ENCODE peak calls at places on chromosomes 5 and 9, in nine cellular contexts. M, E, I, J, Y, S, H, F and Q are unnamed samples. For H3K4me1, the result is how much of the 10 kb centered on the place peaks cover.

GRCh38 chr5:120207139-120207538 is 257.0 kb upstream of the PRR16 start:
- DNase-seq in M (no peak), E (no peak), I (no peak), J (no peak), Y (no peak), S (no peak), H (no peak), F (no peak), Q (no peak)

GRCh38 chr5:115888027-115888426 is 46.3 kb downstream of the AP3S1 start:
- DNase-seq in M (no peak), E (no peak), I (no peak), J (no peak), Y (no peak), S (no peak), H (no peak), F (no peak), Q (no peak)

GRCh38 chr5:41337724-41338123 is 124.4 kb upstream of the C6 start:
- DNase-seq in M (no peak), E (no peak), I (no peak), J (no peak), Y (no peak), S (no peak), H (no peak), F (no peak), Q (no peak)

GRCh38 chr9:35798658-35799366 is 7.4 kb downstream of the NPR2 start:
- DNase-seq in M (no peak), E (no peak), I (no peak), J (no peak), Y (no peak), S (no peak), H (no peak), F (no peak), Q (no peak)

GRCh38 chr5:79151933-79152671 is 40.5 kb downstream of the BHMT start:
- DNase-seq in M (no peak), E (no peak), I (no peak), J (no peak), Y (no peak), S (no peak), H (no peak), F (no peak), Q (no peak)

GRCh38 chr5:173823274-173823644 is 64.9 kb upstream of the CPEB4 start:
- DNase-seq in M (no peak), E (no peak), I (no peak), J (no peak), Y (no peak), S (no peak), H (peak), F (no peak), Q (no peak)

GRCh38 chr5:102296229-102296817 is at the start of gene SLCO4C1:
- DNase-seq in M (peak), E (peak), I (peak), J (no peak), Y (peak), S (peak), H (no peak), F (peak), Q (peak)

GRCh38 chr5:1227669-1228068 is 2.5 kb downstream of the SLC6A18 start:
- DNase-seq in M (no peak), E (peak), I (no peak), J (no peak), Y (no peak), S (no peak), H (no peak), F (no peak), Q (no peak)

GRCh38 chr9:81244631-81245030 is 444.7 kb downstream of the TLE1 start:
- DNase-seq in M (no peak), E (no peak), I (no peak), J (no peak), Y (no peak), S (no peak), H (no peak), F (no peak), Q (no peak)

GRCh38 chr5:13339022-13339421 is 605.5 kb downstream of the DNAH5 start:
- DNase-seq in M (no peak), E (no peak), I (no peak), J (no peak), Y (no peak), S (no peak), H (no peak), F (no peak), Q (no peak)

GRCh38 chr5:42570946-42571625 is 147.8 kb downstream of the GHR start:
- DNase-seq in M (no peak), E (no peak), I (no peak), J (no peak), Y (no peak), S (no peak), H (no peak), F (no peak), Q (no peak)

GRCh38 chr5:119397518-119398380 is 41.9 kb downstream of the TNFAIP8 start:
- DNase-seq in M (no peak), E (no peak), I (no peak), J (no peak), Y (no peak), S (no peak), H (no peak), F (no peak), Q (no peak)

GRCh38 chr5:81980160-81980559 is 8.3 kb downstream of the ATG10 start:
- DNase-seq in M (no peak), E (no peak), I (no peak), J (no peak), Y (no peak), S (no peak), H (no peak), F (no peak), Q (no peak)

GRCh38 chr9:78835928-78836450 is 539.1 kb downstream of the PSAT1 start:
- DNase-seq in M (no peak), E (no peak), I (no peak), J (no peak), Y (no peak), S (no peak), H (no peak), F (no peak), Q (no peak)

GRCh38 chr5:176647870-176648466 is 684 bp downstream of the TSPAN17 start:
- DNase-seq in M (peak), E (peak), I (no peak), J (no peak), Y (peak), S (peak), H (no peak), F (peak), Q (no peak)

GRCh38 chr5:68273717-68274409 is 58.3 kb downstream of the PIK3R1 start:
- DNase-seq in M (no peak), E (no peak), I (no peak), J (no peak), Y (no peak), S (no peak), H (no peak), F (peak), Q (no peak)

GRCh38 chr5:35938518-35939227 is at the start of gene CAPSL:
- DNase-seq in M (peak), E (no peak), I (no peak), J (no peak), Y (peak), S (no peak), H (peak), F (no peak), Q (no peak)

GRCh38 chr9:6968271-6968670 is 210.5 kb downstream of the KDM4C start:
- DNase-seq in M (no peak), E (no peak), I (no peak), J (no peak), Y (no peak), S (no peak), H (no peak), F (no peak), Q (no peak)

GRCh38 chr5:5667136-5667554 is 244.7 kb downstream of the ICE1 start:
- DNase-seq in M (no peak), E (no peak), I (no peak), J (no peak), Y (no peak), S (no peak), H (no peak), F (no peak), Q (no peak)

GRCh38 chr5:21802869-21803490 is 1050.2 kb downstream of the CDH12 start:
- DNase-seq in M (no peak), E (no peak), I (no peak), J (no peak), Y (no peak), S (no peak), H (peak), F (no peak), Q (no peak)

GRCh38 chr9:136052433-136052880 is 42.6 kb downstream of the NACC2 start:
- DNase-seq in M (no peak), E (no peak), I (no peak), J (no peak), Y (peak), S (no peak), H (no peak), F (no peak), Q (peak)

GRCh38 chr5:172410160-172410559 is 44.2 kb downstream of the SH3PXD2B start:
- DNase-seq in M (no peak), E (no peak), I (no peak), J (no peak), Y (no peak), S (no peak), H (no peak), F (no peak), Q (no peak)

GRCh38 chr5:137923856-137924255 is 34.6 kb downstream of the PKD2L2 start:
- DNase-seq in M (no peak), E (no peak), I (no peak), J (no peak), Y (no peak), S (no peak), H (no peak), F (no peak), Q (no peak)

GRCh38 chr9:90795084-90795483 is 6.5 kb upstream of the SYK start:
- DNase-seq in M (no peak), E (no peak), I (no peak), J (no peak), Y (no peak), S (no peak), H (peak), F (no peak), Q (no peak)

GRCh38 chr5:149113669-149114068 is 27.6 kb upstream of the ABLIM3 start:
- DNase-seq in M (no peak), E (no peak), I (no peak), J (no peak), Y (no peak), S (no peak), H (no peak), F (no peak), Q (no peak)

GRCh38 chr9:123371228-123371584 is 15.2 kb downstream of the CRB2 start:
- DNase-seq in M (no peak), E (no peak), I (no peak), J (no peak), Y (peak), S (no peak), H (no peak), F (no peak), Q (no peak)

DNA sequence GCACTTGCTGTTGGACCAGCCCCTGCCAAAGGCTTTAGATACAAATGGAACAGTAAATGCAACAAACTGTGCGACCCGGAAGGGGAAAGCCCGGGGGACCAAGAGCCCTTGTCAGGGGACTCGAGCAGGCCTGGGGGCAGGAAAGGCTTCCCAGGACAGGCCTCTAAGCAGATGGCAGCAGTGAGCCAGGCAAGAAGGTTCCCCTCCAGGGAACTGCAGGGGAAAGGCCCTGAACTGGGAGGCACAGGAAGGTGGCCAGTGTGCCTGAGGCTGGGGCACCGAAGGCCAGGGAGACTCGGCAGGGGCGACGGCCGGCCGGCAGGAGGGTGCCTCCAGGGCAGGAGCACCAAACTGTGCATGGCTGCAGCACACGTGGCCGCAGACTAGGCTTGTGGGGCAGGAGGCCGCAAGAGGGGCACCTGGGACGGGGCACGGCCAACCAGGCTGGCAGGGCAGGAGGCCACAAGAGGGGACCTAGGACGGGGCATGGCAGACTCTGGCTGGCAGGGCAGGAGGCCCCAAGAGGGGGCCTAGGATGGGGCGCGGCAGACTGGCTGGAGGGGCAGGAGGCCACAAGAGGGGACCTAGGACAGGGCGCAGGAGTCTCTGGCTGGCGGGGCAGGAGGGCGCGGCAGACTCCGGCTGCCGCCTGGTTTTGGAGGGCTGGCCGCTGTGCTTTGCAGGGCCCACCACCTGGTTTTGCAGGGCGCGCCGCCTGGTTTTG is 10.0 kb downstream of the VAV2 start:
- DNase-seq in M (no peak), E (peak), I (no peak), J (no peak), Y (peak), S (no peak), H (no peak), F (no peak), Q (peak)
- H3K4me1 ChIP-seq in M (under half), E (under half), I (under half), J (under half), Y (under half), S (under half), H (under half), F (under half), Q (under half)

DNA sequence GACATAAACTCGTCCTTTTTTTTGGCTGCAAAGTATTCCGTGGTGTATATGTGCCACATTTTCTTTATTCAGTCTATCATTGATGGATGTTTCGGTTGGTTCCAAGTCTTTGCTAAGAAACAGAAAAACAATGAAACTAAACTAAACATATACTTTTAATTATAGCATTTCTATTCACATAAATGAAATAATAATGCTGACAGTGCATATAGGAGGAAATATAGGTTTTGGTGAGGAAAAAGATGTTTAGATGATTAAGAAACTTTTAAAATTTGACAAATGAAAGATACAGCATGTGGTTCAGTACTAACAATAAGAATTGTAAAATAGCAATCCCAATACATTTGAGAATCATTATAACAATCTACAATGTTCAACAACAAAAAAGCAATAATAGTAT is 1094.5 kb upstream of the CDH6 start:
- DNase-seq in M (no peak), E (no peak), I (no peak), J (no peak), Y (no peak), S (no peak), H (no peak), F (no peak), Q (no peak)
- H3K27ac ChIP-seq in M (no peak), E (no peak), I (no peak), J (no peak), Y (no peak), S (no peak), H (no peak), F (no peak), Q (no peak)

DNA sequence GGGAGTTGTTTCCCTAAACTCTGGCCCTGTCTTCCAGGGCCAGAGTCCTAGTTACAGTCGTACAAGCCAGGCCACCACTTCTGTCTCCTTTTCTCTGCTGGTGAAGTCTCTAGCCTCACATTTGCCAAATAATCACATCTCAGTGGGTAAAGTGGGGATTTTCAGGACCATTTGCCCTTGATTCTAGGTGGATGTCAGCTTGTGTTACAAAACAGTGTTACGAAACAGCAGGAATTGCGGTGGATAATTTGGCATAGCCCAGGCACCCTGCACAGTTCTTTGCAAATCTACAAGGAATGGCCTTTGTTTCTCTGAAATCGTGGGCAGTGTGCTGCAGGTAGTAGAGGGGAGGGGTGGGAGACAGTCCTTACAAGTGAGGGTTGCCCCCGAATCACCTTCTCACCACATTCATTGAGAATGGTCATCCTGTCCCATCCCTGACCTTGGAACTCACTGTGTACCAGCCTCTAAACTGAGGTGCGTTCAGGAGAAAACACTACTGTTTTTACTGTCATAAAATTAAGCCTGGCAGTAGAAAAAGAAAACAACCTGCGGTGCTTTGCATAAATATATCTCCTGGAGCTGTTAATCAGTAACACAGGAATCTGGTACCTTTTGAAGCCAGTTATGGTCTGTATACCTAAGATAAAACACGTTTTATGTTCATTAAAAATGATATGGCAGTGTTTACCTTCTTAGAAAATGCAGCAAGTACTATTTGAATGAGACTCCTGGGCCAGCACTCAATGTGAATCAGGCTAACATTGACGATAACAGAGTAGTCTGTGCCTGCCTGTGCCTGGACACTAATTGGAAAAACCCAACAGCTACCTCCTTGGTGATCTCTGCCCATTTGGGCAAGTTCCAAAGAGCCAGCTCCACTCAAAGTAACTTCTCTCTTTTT is 44.3 kb downstream of the CYSTM1 start:
- DNase-seq in M (no peak), E (peak), I (no peak), J (no peak), Y (no peak), S (no peak), H (no peak), F (no peak), Q (no peak)
- H3K4me1 ChIP-seq in M (under half), E (half or more), I (under half), J (under half), Y (under half), S (half or more), H (under half), F (half or more), Q (under half)

GRCh38 chr9:105911104-105911911 is 217.0 kb downstream of the TMEM38B start:
- DNase-seq in M (no peak), E (no peak), I (no peak), J (no peak), Y (no peak), S (no peak), H (no peak), F (no peak), Q (no peak)
- H3K27ac ChIP-seq in M (no peak), E (no peak), I (no peak), J (no peak), Y (no peak), S (no peak), H (no peak), F (no peak), Q (no peak)

GRCh38 chr9:125538092-125538473 is 168.9 kb downstream of the MAPKAP1 start:
- DNase-seq in M (no peak), E (peak), I (no peak), J (no peak), Y (peak), S (no peak), H (no peak), F (no peak), Q (no peak)

GRCh38 chr9:125544988-125545651 is 161.9 kb downstream of the MAPKAP1 start:
- DNase-seq in M (peak), E (peak), I (no peak), J (no peak), Y (peak), S (no peak), H (no peak), F (no peak), Q (peak)

GRCh38 chr9:125540497-125540896 is 166.5 kb downstream of the MAPKAP1 start:
- DNase-seq in M (no peak), E (no peak), I (no peak), J (no peak), Y (no peak), S (no peak), H (no peak), F (no peak), Q (no peak)

GRCh38 chr9:125544474-125544873 is 162.5 kb downstream of the MAPKAP1 start:
- DNase-seq in M (no peak), E (no peak), I (no peak), J (no peak), Y (no peak), S (no peak), H (no peak), F (no peak), Q (no peak)

DNA sequence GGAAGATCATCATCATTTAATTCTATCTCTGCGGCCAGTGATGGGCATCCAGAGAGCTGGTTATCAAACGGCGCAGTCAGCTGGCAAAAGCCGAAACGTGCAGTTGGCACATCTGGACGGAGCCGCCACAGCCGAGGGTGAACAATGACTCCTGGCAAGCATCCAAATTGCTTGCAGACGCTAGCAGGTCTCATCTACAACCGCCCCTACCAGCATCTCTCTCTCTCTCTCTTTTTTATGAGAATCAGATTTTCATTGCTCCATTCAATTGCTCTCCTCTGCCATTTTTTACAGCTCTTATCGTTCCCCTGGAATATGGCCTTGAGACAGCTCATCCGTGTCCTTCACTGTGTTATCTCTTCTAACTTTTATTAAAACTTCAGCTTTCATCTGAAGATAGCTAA is 165.2 kb downstream of the MAPKAP1 start:
- DNase-seq in M (no peak), E (peak), I (no peak), J (no peak), Y (peak), S (peak), H (no peak), F (peak), Q (no peak)
- H3K4me1 ChIP-seq in M (under half), E (under half), I (under half), J (under half), Y (under half), S (under half), H (under half), F (under half), Q (under half)

GRCh38 chr9:112553256-112553826 is 66.7 kb downstream of the KIAA1958 start:
- DNase-seq in M (no peak), E (no peak), I (no peak), J (no peak), Y (no peak), S (no peak), H (no peak), F (no peak), Q (no peak)

GRCh38 chr9:112554516-112554915 is 67.9 kb downstream of the KIAA1958 start:
- DNase-seq in M (no peak), E (no peak), I (no peak), J (no peak), Y (no peak), S (no peak), H (no peak), F (no peak), Q (no peak)

GRCh38 chr9:112556497-112557085 is 70.0 kb downstream of the KIAA1958 start:
- DNase-seq in M (no peak), E (no peak), I (no peak), J (no peak), Y (no peak), S (no peak), H (no peak), F (no peak), Q (no peak)

GRCh38 chr9:112555844-112556482 is 69.3 kb downstream of the KIAA1958 start:
- DNase-seq in M (no peak), E (no peak), I (no peak), J (no peak), Y (no peak), S (no peak), H (no peak), F (no peak), Q (no peak)

GRCh38 chr9:112555091-112555643 is 68.5 kb downstream of the KIAA1958 start:
- DNase-seq in M (no peak), E (no peak), I (no peak), J (no peak), Y (no peak), S (no peak), H (no peak), F (no peak), Q (no peak)
- H3K27ac ChIP-seq in M (no peak), E (no peak), I (no peak), J (no peak), Y (no peak), S (no peak), H (no peak), F (no peak), Q (no peak)

GRCh38 chr5:158212237-158212636 is 353.3 kb upstream of the CLINT1 start:
- DNase-seq in M (no peak), E (no peak), I (no peak), J (no peak), Y (no peak), S (no peak), H (no peak), F (no peak), Q (no peak)

GRCh38 chr5:158203256-158203655 is 344.3 kb upstream of the CLINT1 start:
- DNase-seq in M (no peak), E (no peak), I (no peak), J (no peak), Y (no peak), S (no peak), H (no peak), F (no peak), Q (no peak)

GRCh38 chr5:158209219-158209908 is 350.4 kb upstream of the CLINT1 start:
- DNase-seq in M (no peak), E (no peak), I (no peak), J (no peak), Y (no peak), S (no peak), H (no peak), F (no peak), Q (no peak)

GRCh38 chr5:158205992-158206391 is 347.0 kb upstream of the CLINT1 start:
- DNase-seq in M (no peak), E (no peak), I (no peak), J (no peak), Y (no peak), S (no peak), H (no peak), F (no peak), Q (no peak)

GRCh38 chr5:158207733-158208132 is 348.8 kb upstream of the CLINT1 start:
- DNase-seq in M (no peak), E (no peak), I (no peak), J (no peak), Y (no peak), S (no peak), H (no peak), F (no peak), Q (no peak)
- H3K4me1 ChIP-seq in M (under half), E (under half), I (under half), J (under half), Y (under half), S (under half), H (under half), F (under half), Q (under half)